ENCODE peak calls at places on chromosomes 5 and 9, in eight cellular contexts. A is lower leg skin, Z is dorsolateral prefrontal cortex, C is bronchial epithelial cell, J is tibial nerve, T is AG04449, Q is GM20000, M is HFFc6. Y is an unnamed sample.

GRCh38 chr9:116149844-116150243 is 3.7 kb upstream of the PAPPA start:
- DNase-seq in A (no peak), C (no peak), Q (peak), J (no peak), T (no peak), M (no peak), Z (no peak), Y (no peak)

GRCh38 chr9:34171753-34172535 is 6.9 kb upstream of the UBAP1 start:
- DNase-seq in Z (no peak), A (no peak), M (no peak), T (no peak), J (no peak), Q (peak), C (no peak), Y (no peak)

GRCh38 chr9:37066139-37066725 is 32.2 kb upstream of the PAX5 start:
- DNase-seq in Z (no peak), M (no peak), C (no peak), J (no peak), A (no peak), T (no peak), Q (no peak), Y (no peak)

GRCh38 chr5:149060325-149060724 is 2.5 kb downstream of the SH3TC2 start:
- DNase-seq in T (no peak), Z (no peak), J (no peak), A (no peak), C (peak), M (peak), Q (no peak), Y (no peak)

GRCh38 chr9:73701415-73702057 is 549.9 kb downstream of the ANXA1 start:
- DNase-seq in Z (no peak), Q (no peak), A (no peak), J (no peak), C (peak), T (no peak), M (no peak), Y (no peak)

GRCh38 chr9:99172129-99173091 is 49.3 kb downstream of the ALG2 start:
- DNase-seq in M (no peak), A (no peak), C (no peak), Z (no peak), T (no peak), Q (no peak), J (no peak), Y (peak)

GRCh38 chr5:122310886-122311285 is 1.2 kb upstream of the SNCAIP start:
- DNase-seq in M (no peak), C (no peak), J (no peak), T (no peak), Z (no peak), Q (no peak), A (peak), Y (no peak)

GRCh38 chr5:152181461-152181860 is 223.6 kb downstream of the NMUR2 start:
- DNase-seq in J (no peak), Q (no peak), T (no peak), A (no peak), M (no peak), Z (no peak), C (peak), Y (no peak)

GRCh38 chr9:79329861-79330260 is 241.9 kb upstream of the TLE4 start:
- DNase-seq in A (no peak), M (no peak), Q (no peak), T (no peak), C (no peak), Z (no peak), J (no peak), Y (no peak)

GRCh38 chr9:42852133-42852532 is 668.7 kb downstream of the SPATA31A6 start:
- DNase-seq in J (no peak), T (no peak), M (no peak), C (peak), Z (peak), A (peak), Q (peak), Y (no peak)

GRCh38 chr5:155250601-155251000 is 237.0 kb downstream of the KIF4B start:
- DNase-seq in Q (no peak), Z (no peak), C (no peak), A (no peak), M (no peak), T (no peak), J (no peak), Y (no peak)

GRCh38 chr9:117073539-117074336 is 341.1 kb downstream of the ASTN2 start:
- DNase-seq in T (no peak), A (no peak), C (peak), Q (peak), J (no peak), M (no peak), Z (peak), Y (peak)

GRCh38 chr5:169914766-169915165 is 65.5 kb downstream of the INSYN2B start:
- DNase-seq in Q (no peak), Z (peak), C (no peak), T (no peak), M (peak), J (peak), A (peak), Y (no peak)

GRCh38 chr9:37424686-37425297 is 2.3 kb downstream of the GRHPR start:
- DNase-seq in T (no peak), M (no peak), C (no peak), J (no peak), A (no peak), Z (no peak), Q (no peak), Y (no peak)

GRCh38 chr5:122220498-122220897 is 91.2 kb downstream of the ZNF474 start:
- DNase-seq in J (no peak), M (no peak), C (no peak), T (no peak), Z (no peak), A (no peak), Q (no peak), Y (no peak)

GRCh38 chr5:128455861-128456361 is 82.1 kb downstream of the FBN2 start:
- DNase-seq in Q (no peak), A (no peak), Z (no peak), T (no peak), M (no peak), C (no peak), J (no peak), Y (no peak)

GRCh38 chr9:5510991-5511390 is 660 bp downstream of the PDCD1LG2 start:
- DNase-seq in C (no peak), Q (no peak), T (no peak), A (no peak), M (no peak), J (no peak), Z (no peak), Y (no peak)

GRCh38 chr5:180339583-180340183 is 13.5 kb downstream of the GFPT2 start:
- DNase-seq in A (no peak), C (no peak), T (no peak), Q (no peak), M (no peak), Z (no peak), J (no peak), Y (no peak)

GRCh38 chr5:95327211-95327610 is 42.3 kb upstream of the MCTP1 start:
- DNase-seq in Z (no peak), M (no peak), A (no peak), C (peak), T (no peak), J (no peak), Q (no peak), Y (no peak)

GRCh38 chr9:136847827-136848392 is 1.3 kb upstream of the PHPT1 start:
- DNase-seq in T (peak), M (peak), Z (no peak), Q (peak), J (peak), A (peak), C (peak), Y (no peak)

GRCh38 chr9:36436909-36437308 is 36.8 kb upstream of the RNF38 start:
- DNase-seq in J (no peak), C (no peak), M (no peak), Q (no peak), T (no peak), A (no peak), Z (peak), Y (no peak)

GRCh38 chr5:77937015-77937908 is 161.1 kb upstream of the TBCA start:
- DNase-seq in A (no peak), Q (peak), C (no peak), J (no peak), T (no peak), M (no peak), Z (no peak), Y (no peak)

GRCh38 chr9:137243626-137244485 is 2.8 kb downstream of the TUBB4B start:
- DNase-seq in J (no peak), T (no peak), A (no peak), Z (no peak), C (peak), Q (no peak), M (peak), Y (no peak)

GRCh38 chr5:169299651-169300467 is 1.1 kb downstream of the SLIT3 start:
- DNase-seq in Z (no peak), C (peak), Q (no peak), M (no peak), T (no peak), A (no peak), J (no peak), Y (no peak)

GRCh38 chr5:7622498-7622897 is 226.6 kb downstream of the ADCY2 start:
- DNase-seq in Q (no peak), T (no peak), M (no peak), J (no peak), Z (no peak), A (no peak), C (no peak), Y (no peak)

GRCh38 chr5:124395287-124395686 is 351.2 kb downstream of the ZNF608 start:
- DNase-seq in C (no peak), A (no peak), M (no peak), Z (peak), J (no peak), T (no peak), Q (no peak), Y (no peak)

GRCh38 chr5:159210846-159211245 is 1.5 kb upstream of the RNF145 start:
- DNase-seq in M (no peak), T (no peak), C (no peak), J (no peak), Z (no peak), Q (no peak), A (no peak), Y (no peak)

GRCh38 chr9:21028476-21028875 is 3.0 kb downstream of the HACD4 start:
- DNase-seq in T (no peak), Q (no peak), C (no peak), J (no peak), Z (no peak), M (peak), A (no peak), Y (no peak)

GRCh38 chr9:21030389-21031035 is 928 bp downstream of the HACD4 start:
- DNase-seq in C (peak), Z (no peak), J (no peak), T (no peak), M (peak), A (no peak), Q (peak), Y (no peak)

GRCh38 chr9:21029661-21030060 is 1.8 kb downstream of the HACD4 start:
- DNase-seq in M (no peak), T (no peak), C (no peak), J (no peak), A (no peak), Z (no peak), Q (no peak), Y (no peak)

GRCh38 chr9:21031818-21032203 is 371 bp upstream of the HACD4 start:
- DNase-seq in T (no peak), M (no peak), C (no peak), A (no peak), Q (no peak), Z (no peak), J (no peak), Y (no peak)

GRCh38 chr9:21031091-21031817 is at the start of gene HACD4:
- DNase-seq in Z (peak), Q (peak), C (peak), J (no peak), A (peak), M (no peak), T (no peak), Y (no peak)
- TF ChIP-seq CTCF in Z (no peak), Q (no peak), C (no peak), J (no peak), A (no peak), M (no peak), T (no peak), Y (no peak)

GRCh38 chr9:130405657-130406257 is 39.0 kb upstream of the ASS1 start:
- DNase-seq in Z (no peak), Q (no peak), J (no peak), M (no peak), C (no peak), T (no peak), A (no peak), Y (no peak)
- TF ChIP-seq CTCF in Z (no peak), Q (no peak), J (no peak), M (no peak), C (no peak), T (no peak), A (no peak), Y (no peak)

GRCh38 chr9:110583237-110583636 is 3.7 kb upstream of the SVEP1 start:
- DNase-seq in J (no peak), Q (no peak), M (peak), T (no peak), C (no peak), A (no peak), Z (no peak), Y (no peak)
- TF ChIP-seq CTCF in J (no peak), Q (no peak), M (peak), T (peak), C (no peak), A (no peak), Z (peak), Y (peak)

GRCh38 chr5:129547137-129547536 is 87.0 kb downstream of the ADAMTS19 start:
- DNase-seq in Z (no peak), T (no peak), A (no peak), C (no peak), J (no peak), Q (no peak), M (no peak), Y (no peak)

DNA sequence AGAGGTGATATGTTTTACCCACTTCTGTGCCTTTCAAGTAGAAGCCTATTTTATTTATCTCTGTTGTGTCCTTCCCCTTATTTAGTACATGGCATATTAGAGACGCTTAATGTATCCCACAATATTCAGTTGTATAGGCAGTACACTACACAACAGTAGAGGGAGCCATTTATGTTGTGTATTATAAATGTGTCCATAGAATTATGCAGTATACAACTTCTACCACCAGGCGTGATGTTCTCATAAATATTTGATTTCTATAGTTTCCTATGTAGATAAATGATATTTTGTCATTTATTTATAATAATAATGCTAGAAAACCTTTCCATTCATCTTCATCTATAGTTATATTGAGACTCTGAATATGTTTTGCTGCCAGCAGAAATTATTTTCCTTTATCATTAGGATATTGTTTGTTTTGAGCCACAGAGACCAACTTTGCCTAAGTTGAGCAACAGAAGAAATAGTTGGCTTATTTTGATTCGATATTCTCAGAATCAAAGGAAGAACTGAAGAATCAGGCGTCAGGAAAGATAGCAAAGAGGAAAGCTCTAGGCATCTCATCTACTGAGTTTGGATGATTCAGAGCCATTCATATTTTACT is 81.7 kb downstream of the ADAMTS19 start:
- DNase-seq in Q (no peak), Z (no peak), T (no peak), C (peak), J (no peak), M (no peak), A (no peak), Y (no peak)
- TF ChIP-seq CTCF in Q (no peak), Z (no peak), T (peak), C (peak), J (no peak), M (peak), A (no peak), Y (peak)

DNA sequence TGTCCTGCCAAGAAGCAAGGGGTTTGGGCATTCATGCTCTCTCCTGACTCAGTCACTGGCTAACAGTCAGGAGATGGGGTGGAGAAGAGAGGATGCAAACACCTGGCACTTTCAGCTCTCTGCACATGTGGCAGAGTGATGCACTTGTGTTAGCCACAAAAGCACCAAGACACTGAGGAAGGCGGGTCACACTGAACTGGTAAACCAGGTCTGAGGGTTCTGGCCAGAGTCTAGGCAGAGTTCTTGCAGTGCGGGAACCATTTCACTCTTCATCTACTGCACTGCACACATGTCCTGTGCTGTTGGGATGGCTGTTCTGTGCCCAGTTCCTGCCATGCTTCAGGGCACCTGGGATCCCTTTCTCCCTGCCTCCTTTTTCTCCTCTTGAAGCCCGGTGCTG is 157.1 kb upstream of the GDNF start:
- DNase-seq in A (no peak), C (no peak), T (no peak), J (no peak), Q (no peak), Z (no peak), M (no peak), Y (no peak)
- TF ChIP-seq CTCF in A (no peak), C (no peak), T (no peak), J (no peak), Q (no peak), Z (no peak), M (no peak), Y (no peak)

GRCh38 chr9:86034863-86035734 is 64.3 kb downstream of the GOLM1 start:
- DNase-seq in T (no peak), A (no peak), M (peak), Q (peak), J (no peak), C (peak), Z (peak), Y (peak)
- TF ChIP-seq CTCF in T (peak), A (no peak), M (peak), Q (peak), J (no peak), C (peak), Z (peak), Y (peak)

GRCh38 chr5:31442253-31442820 is 89.6 kb downstream of the DROSHA start:
- DNase-seq in A (no peak), T (no peak), M (no peak), Q (no peak), C (no peak), J (no peak), Z (no peak), Y (no peak)
- TF ChIP-seq CTCF in A (no peak), T (no peak), M (no peak), Q (no peak), C (no peak), J (no peak), Z (no peak), Y (no peak)

GRCh38 chr9:124480621-124480981 is 26.6 kb downstream of the NR5A1 start:
- DNase-seq in C (peak), Q (peak), Z (no peak), J (no peak), A (no peak), T (no peak), M (no peak), Y (no peak)
- TF ChIP-seq CTCF in C (peak), Q (peak), Z (no peak), J (no peak), A (no peak), T (peak), M (peak), Y (peak)

GRCh38 chr9:103789686-103790085 is 304.4 kb upstream of the SMC2 start:
- DNase-seq in C (peak), T (no peak), Z (no peak), A (no peak), M (no peak), Q (peak), J (no peak), Y (no peak)
- TF ChIP-seq CTCF in C (peak), T (peak), Z (no peak), A (no peak), M (peak), Q (peak), J (no peak), Y (peak)

Y was measured in D721Med.